ENCODE peak calls at places on chromosomes 13 and 19, in eight cellular contexts. A is MM.1S, M is AG09319, V is GM20000, O is amniotic epithelial cell, Q is HS-27A, W is caudate nucleus, B is NCI-H774. R is an unnamed sample.

GRCh38 chr13:99522288-99522687 is 21.0 kb downstream of the TM9SF2 start:
- DNase-seq in Q (no peak), W (no peak), M (no peak), A (no peak), V (no peak), O (peak), B (no peak), R (no peak)

GRCh38 chr13:51906581-51906980 is 44.8 kb downstream of the CCDC70 start:
- DNase-seq in Q (no peak), A (no peak), V (no peak), O (no peak), W (no peak), B (no peak), M (no peak), R (no peak)

GRCh38 chr13:83929147-83929546 is 46.9 kb upstream of the SLITRK1 start:
- DNase-seq in W (no peak), Q (no peak), O (no peak), M (no peak), B (no peak), V (no peak), A (no peak), R (no peak)

GRCh38 chr13:21365574-21365973 is 93.5 kb downstream of the ZDHHC20 start:
- DNase-seq in O (no peak), W (no peak), A (no peak), M (no peak), V (no peak), B (no peak), Q (no peak), R (no peak)

GRCh38 chr13:109840893-109841287 is 54.5 kb upstream of the IRS2 start:
- DNase-seq in V (no peak), Q (no peak), O (no peak), W (no peak), A (no peak), M (no peak), B (no peak), R (no peak)

GRCh38 chr19:19568802-19569756 is 31.0 kb downstream of the CILP2 start:
- DNase-seq in Q (no peak), B (no peak), A (no peak), M (no peak), W (no peak), O (peak), V (no peak), R (no peak)

GRCh38 chr13:76216729-76217128 is 580.6 kb downstream of the LMO7 start:
- DNase-seq in M (no peak), A (no peak), B (no peak), O (no peak), W (no peak), V (no peak), Q (no peak), R (no peak)

GRCh38 chr13:91135949-91136348 is 211.5 kb upstream of the MIR17HG start:
- DNase-seq in Q (no peak), M (no peak), B (no peak), V (no peak), W (no peak), A (no peak), O (no peak), R (no peak)

GRCh38 chr13:52405767-52406494 is at the start of gene THSD1:
- DNase-seq in A (no peak), B (no peak), V (peak), M (no peak), W (peak), O (no peak), Q (no peak), R (no peak)

R was measured in pulmonary artery endothelial cell.